ENCODE peak calls at places on chromosomes 4 and X, in five cellular contexts. L, D, K, F and B are unnamed samples.

GRCh38 chr4:67651536-67651935 is 49.4 kb downstream of the UBA6 start:
- DNase-seq in L (no peak), D (no peak), K (no peak), F (no peak), B (no peak)

GRCh38 chrX:10112510-10112909 is 44.3 kb upstream of the CLCN4 start:
- DNase-seq in L (peak), D (no peak), K (no peak), F (no peak), B (no peak)

GRCh38 chr4:106325800-106326199 is 9.4 kb downstream of the AIMP1 start:
- DNase-seq in L (no peak), D (peak), K (no peak), F (no peak), B (no peak)

GRCh38 chr4:6749340-6750171 is 33.0 kb upstream of the KIAA0232 start:
- DNase-seq in L (no peak), D (peak), K (peak), F (peak), B (peak)

GRCh38 chrX:74449937-74450330 is 28.6 kb downstream of the SLC16A2 start:
- DNase-seq in L (no peak), D (peak), K (peak), F (no peak), B (peak)

GRCh38 chrX:4239650-4240540 is 526.4 kb upstream of the PRKX start:
- DNase-seq in L (no peak), D (no peak), K (no peak), F (no peak), B (no peak)

GRCh38 chr4:52889354-52889753 is 27.2 kb downstream of the RASL11B start:
- DNase-seq in L (no peak), D (no peak), K (no peak), F (no peak), B (no peak)

GRCh38 chr4:1416051-1416947 is 10.1 kb upstream of the NKX1-1 start:
- DNase-seq in L (no peak), D (no peak), K (no peak), F (no peak), B (no peak)

GRCh38 chrX:83845397-83845796 is 15.5 kb upstream of the CYLC1 start:
- DNase-seq in L (no peak), D (peak), K (peak), F (no peak), B (no peak)

GRCh38 chrX:154409222-154409871 is at the start of gene DNASE1L1:
- DNase-seq in L (no peak), D (peak), K (peak), F (peak), B (peak)
- H3K4me3 ChIP-seq in L (no peak), D (peak), K (peak), F (peak), B (peak)

GRCh38 chrX:107730991-107731766 is 44.4 kb downstream of the TSC22D3 start:
- DNase-seq in L (no peak), D (no peak), K (no peak), F (no peak), B (no peak)

GRCh38 chrX:107729558-107730297 is 45.9 kb downstream of the TSC22D3 start:
- DNase-seq in L (no peak), D (no peak), K (no peak), F (no peak), B (no peak)

GRCh38 chrX:107728342-107729099 is 47.1 kb downstream of the TSC22D3 start:
- DNase-seq in L (no peak), D (no peak), K (no peak), F (no peak), B (no peak)

GRCh38 chrX:107731831-107732502 is 43.6 kb downstream of the TSC22D3 start:
- DNase-seq in L (no peak), D (peak), K (peak), F (peak), B (peak)

GRCh38 chrX:107730298-107730655 is 45.3 kb downstream of the TSC22D3 start:
- DNase-seq in L (no peak), D (no peak), K (no peak), F (no peak), B (no peak)
- H3K4me3 ChIP-seq in L (no peak), D (no peak), K (no peak), F (no peak), B (no peak)

GRCh38 chrX:102654696-102655095 is 3.4 kb downstream of the GPRASP1 start:
- DNase-seq in L (no peak), D (no peak), K (no peak), F (no peak), B (no peak)

GRCh38 chrX:102650903-102651241 is 411 bp upstream of the GPRASP1 start:
- DNase-seq in L (no peak), D (no peak), K (peak), F (no peak), B (no peak)

GRCh38 chrX:102651968-102652744 is 873 bp downstream of the GPRASP1 start:
- DNase-seq in L (no peak), D (peak), K (peak), F (peak), B (peak)

DNA sequence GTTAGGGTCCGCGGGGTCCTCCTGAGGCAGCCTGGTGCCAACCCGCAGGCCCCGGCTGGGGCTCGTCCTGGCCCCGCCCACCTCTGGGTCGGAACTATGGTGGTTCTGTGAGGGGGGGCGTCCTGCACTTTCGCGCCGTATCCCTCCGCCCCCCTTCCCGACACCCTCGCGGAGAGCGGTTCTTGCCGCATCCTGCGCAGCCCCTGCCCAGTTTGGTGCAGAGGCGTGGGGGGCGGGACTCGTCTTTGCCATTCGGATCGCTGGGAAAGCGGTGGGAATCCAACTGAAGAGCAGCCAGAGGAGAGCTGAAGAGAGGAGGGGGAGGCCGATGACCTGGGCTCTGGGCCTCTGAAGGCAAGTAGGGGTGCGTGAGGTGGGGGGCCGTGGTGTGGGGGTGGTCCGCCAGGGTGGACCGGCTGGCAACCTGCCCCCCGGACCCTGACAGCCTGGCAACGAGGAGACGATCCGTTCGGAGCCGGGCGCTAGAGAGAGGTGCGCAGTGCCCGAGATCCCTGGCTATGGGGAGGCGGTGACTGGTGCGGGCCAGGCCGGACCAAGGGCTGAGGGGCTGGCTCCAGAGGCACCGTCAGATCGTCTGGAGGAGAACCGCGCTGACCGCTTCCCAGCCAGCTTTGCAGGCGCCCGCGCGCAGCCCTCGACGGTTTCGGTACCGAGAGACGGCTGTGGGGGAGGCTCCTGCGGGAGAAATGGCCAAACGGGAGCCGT is at the start of gene GPRASP1:
- DNase-seq in L (no peak), D (peak), K (peak), F (peak), B (peak)
- H3K4me3 ChIP-seq in L (peak), D (peak), K (peak), F (peak), B (peak)

GRCh38 chr4:144644368-144645101 is 1.4 kb upstream of the HHIP start:
- DNase-seq in L (no peak), D (no peak), K (no peak), F (peak), B (no peak)
- H3K4me3 ChIP-seq in L (no peak), D (no peak), K (no peak), F (peak), B (no peak)

DNA sequence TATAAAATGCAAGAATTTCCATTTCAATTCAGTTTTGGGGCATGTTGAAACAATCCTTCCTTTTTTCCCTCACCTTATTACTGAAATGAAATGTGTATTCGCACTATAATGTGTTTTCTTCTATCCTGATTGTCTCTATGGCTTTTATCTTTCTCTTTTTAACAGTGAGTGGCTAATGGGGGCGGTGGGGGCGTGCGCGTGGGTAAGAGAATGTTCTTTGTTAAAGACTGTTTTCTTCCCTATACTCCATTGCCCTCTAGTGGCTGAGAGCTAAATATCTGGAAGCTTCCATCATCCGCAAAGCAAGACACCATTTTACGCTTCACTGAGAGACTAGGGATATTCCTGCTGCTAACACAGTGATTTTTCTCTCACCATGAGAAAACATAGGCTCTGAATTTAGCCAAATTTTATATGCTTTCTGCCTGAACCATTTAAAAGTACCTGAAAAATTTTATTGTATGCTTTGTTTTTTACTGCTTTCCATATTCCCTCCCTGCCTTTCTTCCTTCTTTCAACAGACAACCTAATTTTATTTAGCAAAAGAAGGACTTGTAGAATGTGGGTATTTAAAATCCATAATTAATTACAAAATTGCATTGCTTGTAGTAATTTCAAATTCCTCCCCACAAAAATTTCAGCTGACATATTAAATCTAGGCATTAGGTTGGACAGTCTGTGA is 194.0 kb downstream of the GASK1B start:
- DNase-seq in L (no peak), D (peak), K (peak), F (peak), B (peak)
- H3K4me3 ChIP-seq in L (no peak), D (peak), K (no peak), F (no peak), B (no peak)

GRCh38 chr4:157221426-157221894 is 932 bp downstream of the GRIA2 start:
- DNase-seq in L (no peak), D (no peak), K (no peak), F (no peak), B (no peak)
- H3K4me3 ChIP-seq in L (no peak), D (no peak), K (no peak), F (peak), B (no peak)

DNA sequence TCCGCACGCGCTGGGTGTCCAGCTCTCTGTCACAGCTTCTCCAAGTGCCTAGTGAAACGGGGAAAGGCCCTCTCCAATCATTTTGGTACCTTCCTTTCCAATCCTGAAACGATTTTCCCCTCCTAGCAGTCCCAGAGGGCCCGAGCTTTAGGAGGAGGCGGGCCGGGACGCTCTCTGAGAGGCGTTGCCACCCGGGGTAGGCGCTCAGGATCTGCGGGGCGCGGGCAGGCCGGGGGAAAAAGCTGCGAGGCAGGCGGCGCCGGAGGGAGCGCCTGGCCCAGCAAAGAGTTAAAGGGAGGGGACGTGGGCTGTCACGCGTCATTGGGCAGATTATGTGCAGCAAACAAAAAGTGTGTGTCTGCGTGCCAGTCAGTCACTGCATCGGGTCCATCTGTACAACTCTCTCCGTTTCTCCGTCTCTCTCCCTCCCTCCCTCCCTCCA is at the start of gene PRDM8:
- DNase-seq in L (no peak), D (peak), K (no peak), F (no peak), B (peak)
- H3K4me3 ChIP-seq in L (no peak), D (peak), K (no peak), F (peak), B (peak)

GRCh38 chr4:139603576-139604387 is 47.8 kb upstream of the SETD7 start:
- DNase-seq in L (peak), D (peak), K (peak), F (peak), B (peak)

GRCh38 chr4:139605516-139605915 is 49.5 kb upstream of the SETD7 start:
- DNase-seq in L (no peak), D (no peak), K (no peak), F (no peak), B (no peak)

GRCh38 chr4:139606600-139607301 is 50.7 kb upstream of the SETD7 start:
- DNase-seq in L (no peak), D (peak), K (peak), F (peak), B (peak)

GRCh38 chr4:139609647-139610046 is 53.6 kb upstream of the SETD7 start:
- DNase-seq in L (no peak), D (peak), K (peak), F (no peak), B (no peak)

GRCh38 chr4:139607302-139608060 is 51.5 kb upstream of the SETD7 start:
- DNase-seq in L (no peak), D (peak), K (peak), F (no peak), B (peak)
- H3K4me3 ChIP-seq in L (no peak), D (no peak), K (no peak), F (no peak), B (no peak)